ENCODE peak calls at places on chromosomes 7 and 10, in seven cellular contexts. S, K, J, G, B, H and V are unnamed samples.

GRCh38 chr10:129594811-129595210 is 127.8 kb downstream of the MGMT start:
- DNase-seq in S (no peak), H (no peak), B (no peak), J (no peak), G (no peak), K (no peak), V (no peak)

GRCh38 chr7:122676466-122676865 is 22.5 kb downstream of the RNF133 start:
- DNase-seq in K (no peak), S (no peak), H (no peak), G (no peak), B (no peak), J (no peak), V (no peak)

GRCh38 chr10:91410638-91411367 is 659 bp downstream of the HECTD2 start:
- DNase-seq in J (peak), H (peak), S (no peak), K (peak), B (no peak), G (no peak), V (no peak)

GRCh38 chr7:9890092-9890491 is 1083.6 kb upstream of the PHF14 start:
- DNase-seq in G (no peak), H (no peak), J (no peak), B (no peak), K (no peak), S (no peak), V (no peak)

GRCh38 chr10:89604200-89604599 is 40.8 kb downstream of the PANK1 start:
- DNase-seq in G (no peak), J (no peak), S (no peak), K (no peak), H (no peak), B (no peak), V (no peak)

GRCh38 chr7:116952640-116953371 is 495 bp upstream of the ST7 start:
- DNase-seq in J (peak), S (peak), G (peak), K (peak), H (peak), B (peak), V (peak)

GRCh38 chr7:7857143-7857583 is 111.4 kb upstream of the GLCCI1 start:
- DNase-seq in S (no peak), K (no peak), J (no peak), G (no peak), B (no peak), H (no peak), V (no peak)

GRCh38 chr10:123569436-123570010 is 96.6 kb upstream of the GPR26 start:
- DNase-seq in S (no peak), B (no peak), K (no peak), H (no peak), G (no peak), J (no peak), V (no peak)

GRCh38 chr10:22599048-22599561 is 115.3 kb downstream of the PIP4K2A start:
- DNase-seq in J (peak), H (no peak), S (no peak), G (no peak), B (no peak), K (peak), V (no peak)

GRCh38 chr7:94973844-94974243 is 66.5 kb downstream of the PPP1R9A start:
- DNase-seq in H (no peak), S (no peak), J (no peak), K (no peak), G (no peak), B (no peak), V (no peak)

GRCh38 chr7:94971051-94971867 is 63.9 kb downstream of the PPP1R9A start:
- DNase-seq in G (peak), B (no peak), K (no peak), H (no peak), J (no peak), S (no peak), V (peak)

GRCh38 chr7:94972296-94972695 is 64.9 kb downstream of the PPP1R9A start:
- DNase-seq in K (peak), G (peak), H (no peak), B (no peak), J (no peak), S (peak), V (no peak)

GRCh38 chr7:94970085-94970576 is 62.7 kb downstream of the PPP1R9A start:
- DNase-seq in K (no peak), S (no peak), J (no peak), G (no peak), B (no peak), H (no peak), V (no peak)

DNA sequence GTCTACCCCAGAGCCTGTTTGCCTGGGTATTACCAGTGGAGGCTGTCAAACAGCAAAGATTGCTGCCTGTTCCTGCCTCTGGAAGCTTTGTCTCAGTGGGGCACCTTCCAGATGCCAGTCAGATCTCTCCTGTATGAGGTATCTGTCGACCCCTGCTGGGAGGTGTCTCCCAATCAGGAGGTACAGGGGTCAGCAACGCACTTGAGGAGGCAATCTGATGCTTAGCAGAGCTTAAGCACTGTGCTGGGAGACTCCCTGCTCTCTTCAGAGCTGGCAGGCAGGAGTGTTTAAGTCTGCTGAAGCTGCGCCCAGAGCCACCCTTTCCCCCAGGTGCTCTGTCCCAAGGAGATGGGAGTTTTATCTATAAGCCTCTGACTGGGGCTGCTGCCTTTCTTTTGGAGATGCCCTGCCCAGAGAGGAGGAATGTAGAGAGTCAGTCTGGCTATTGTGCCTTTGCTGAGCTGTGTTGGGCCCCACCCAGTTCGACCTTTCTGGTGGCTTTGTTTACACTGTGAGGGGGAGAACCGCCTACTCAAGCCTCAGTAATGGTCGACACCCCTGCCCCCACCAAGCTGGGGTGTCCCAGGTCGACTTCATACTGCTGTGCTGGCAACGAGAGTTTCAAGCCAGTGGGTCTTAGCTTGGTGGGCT is 62.2 kb downstream of the PPP1R9A start:
- DNase-seq in B (no peak), H (peak), K (no peak), G (peak), J (no peak), S (no peak), V (peak)
- H3K4me3 ChIP-seq in B (no peak), H (no peak), K (no peak), G (no peak), J (no peak), S (no peak), V (no peak)

GRCh38 chr10:13270877-13271551 is 28.9 kb downstream of the PHYH start:
- DNase-seq in K (peak), J (peak), B (peak), G (no peak), S (no peak), H (peak), V (no peak)

GRCh38 chr10:13268310-13268709 is 31.6 kb downstream of the PHYH start:
- DNase-seq in B (no peak), J (no peak), K (no peak), G (no peak), S (no peak), H (no peak), V (no peak)

GRCh38 chr10:13268841-13269240 is 31.0 kb downstream of the PHYH start:
- DNase-seq in B (no peak), S (peak), G (no peak), H (peak), J (peak), K (no peak), V (no peak)

GRCh38 chr10:13272164-13272571 is 27.7 kb downstream of the PHYH start:
- DNase-seq in B (peak), J (peak), G (peak), H (peak), S (peak), K (peak), V (no peak)

DNA sequence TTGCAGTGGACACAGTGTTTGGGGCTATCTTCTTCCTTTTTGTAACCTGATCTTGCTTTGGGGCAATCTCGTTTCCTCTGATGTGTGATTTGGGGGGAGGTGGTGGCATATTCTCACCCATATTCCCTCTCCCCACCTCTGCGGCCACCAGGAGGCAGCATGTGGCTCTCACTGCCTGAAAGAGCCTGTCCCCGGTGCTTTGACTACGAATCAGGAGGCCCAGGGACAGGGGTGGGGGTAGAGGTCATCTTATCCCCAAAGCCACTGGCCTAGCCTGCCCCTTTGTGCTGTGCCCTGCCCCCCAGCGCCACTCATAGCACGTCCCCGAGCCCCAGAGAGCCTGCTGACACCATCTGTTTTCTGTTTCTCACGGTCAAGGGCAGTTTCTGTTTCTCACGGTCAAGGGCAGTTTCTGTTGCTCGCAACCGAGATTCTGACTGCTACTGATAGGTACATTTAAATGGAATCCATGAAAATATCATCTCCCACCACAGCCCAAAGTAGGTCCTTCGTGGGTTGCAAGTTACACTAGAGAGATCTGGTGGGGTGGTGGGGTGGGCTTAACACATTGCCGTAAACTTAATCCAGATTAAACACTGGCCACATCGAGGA is 28.2 kb downstream of the PHYH start:
- DNase-seq in S (peak), G (peak), J (peak), H (peak), B (peak), K (peak), V (peak)
- TF ChIP-seq CTCF in S (no peak), G (peak), J (peak), H (peak), B (peak), K (peak), V (peak)

DNA sequence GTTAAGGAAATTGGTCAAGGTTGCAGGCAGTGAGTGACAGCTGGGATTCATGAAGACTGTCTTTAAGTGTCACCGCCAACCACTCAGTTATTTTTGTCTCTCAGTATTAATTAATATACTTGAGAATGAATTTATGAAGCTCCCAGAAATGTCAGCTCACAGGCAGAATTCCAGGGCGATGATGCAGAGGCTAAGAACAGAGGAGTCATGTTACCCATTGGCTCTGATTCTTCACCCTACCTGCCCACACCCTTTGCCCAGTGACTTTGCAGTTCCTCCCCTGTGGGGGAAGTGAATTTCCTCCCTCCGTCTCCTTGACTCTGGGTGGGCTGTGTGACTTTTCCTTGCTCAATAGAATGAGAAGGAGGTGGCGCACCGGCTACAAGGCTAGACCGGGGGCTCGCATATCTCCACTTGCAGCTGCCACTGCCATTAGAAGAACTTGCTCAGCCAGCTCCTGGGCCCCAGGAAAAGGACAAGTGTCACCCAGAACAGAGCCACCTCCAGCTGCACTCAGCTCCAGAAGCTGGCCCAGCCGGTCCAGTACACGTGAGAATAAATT is 157.1 kb upstream of the PRKCQ start:
- DNase-seq in H (no peak), B (no peak), K (peak), S (no peak), G (no peak), J (peak), V (no peak)
- H3K4me3 ChIP-seq in H (no peak), B (no peak), K (no peak), S (no peak), G (no peak), J (no peak), V (no peak)

DNA sequence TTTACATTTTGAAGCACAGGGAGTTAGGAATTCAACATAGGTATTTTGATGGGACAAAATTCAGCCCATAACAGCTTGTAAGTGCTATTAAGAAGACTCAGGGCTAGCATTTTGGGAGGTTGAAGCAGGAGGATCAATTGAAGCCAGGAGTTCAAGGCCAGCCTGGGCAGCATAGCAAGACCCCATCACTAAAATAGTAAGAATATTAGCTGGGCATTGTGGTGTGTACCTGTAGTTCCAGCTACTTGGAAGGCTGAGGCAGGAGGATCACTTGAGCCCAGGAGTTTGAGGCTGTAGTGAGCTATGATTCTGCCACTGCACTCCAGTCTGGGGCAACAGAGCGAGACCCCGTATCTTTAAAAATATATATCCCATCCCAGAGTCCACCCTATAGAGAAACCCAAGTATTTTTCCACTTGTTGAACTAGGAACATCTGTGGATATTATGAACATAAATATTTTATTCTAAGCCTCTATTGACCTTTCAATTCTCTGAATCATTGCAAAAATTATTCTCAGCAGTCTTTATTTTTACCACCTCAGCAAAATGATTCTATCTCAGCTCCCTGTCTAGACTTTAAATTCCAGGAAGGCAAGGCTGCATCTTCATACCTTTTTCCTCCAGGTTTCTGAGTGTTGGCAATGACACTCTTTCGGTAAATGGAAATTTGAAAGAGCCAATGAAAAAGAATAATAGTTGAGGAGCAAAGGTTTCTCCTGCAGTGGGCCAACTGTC is 181.0 kb downstream of the GALNT17 start:
- DNase-seq in J (no peak), K (no peak), H (no peak), G (no peak), S (no peak), B (no peak), V (no peak)
- TF ChIP-seq CTCF in J (no peak), K (no peak), H (no peak), G (no peak), S (no peak), B (no peak), V (no peak)

GRCh38 chr7:2038876-2039728 is 193.6 kb downstream of the MAD1L1 start:
- DNase-seq in H (no peak), K (no peak), S (no peak), B (no peak), J (no peak), G (no peak), V (no peak)

GRCh38 chr7:2037805-2038635 is 194.7 kb downstream of the MAD1L1 start:
- DNase-seq in K (peak), S (peak), J (peak), G (no peak), H (no peak), B (no peak), V (peak)

GRCh38 chr7:2034291-2035201 is 198.2 kb downstream of the MAD1L1 start:
- DNase-seq in B (no peak), J (no peak), G (peak), K (no peak), H (no peak), S (no peak), V (no peak)

GRCh38 chr7:2036786-2037185 is 196.0 kb downstream of the MAD1L1 start:
- DNase-seq in B (no peak), K (no peak), G (no peak), J (no peak), H (no peak), S (no peak), V (no peak)

GRCh38 chr7:2037301-2037804 is 195.4 kb downstream of the MAD1L1 start:
- DNase-seq in S (no peak), J (no peak), G (no peak), H (no peak), B (no peak), K (no peak), V (peak)
- H3K4me3 ChIP-seq in S (peak), J (peak), G (no peak), H (no peak), B (peak), K (no peak), V (no peak)

GRCh38 chr7:45938626-45939302 is 17.7 kb upstream of the IGFBP3 start:
- DNase-seq in B (no peak), K (no peak), H (no peak), J (no peak), G (peak), S (no peak), V (no peak)
- TF ChIP-seq CTCF in B (no peak), K (peak), H (no peak), J (peak), G (peak), S (no peak), V (peak)

GRCh38 chr10:11824376-11824775 is 1.2 kb downstream of the PROSER2 start:
- DNase-seq in S (no peak), B (no peak), G (peak), K (peak), H (no peak), J (peak), V (no peak)
- H3K4me3 ChIP-seq in S (peak), B (peak), G (peak), K (peak), H (peak), J (peak), V (peak)

GRCh38 chr7:17654940-17655339 is 285.4 kb downstream of the SNX13 start:
- DNase-seq in B (no peak), H (no peak), S (no peak), G (no peak), K (no peak), J (no peak), V (no peak)

GRCh38 chr7:17651296-17651695 is 289.0 kb downstream of the SNX13 start:
- DNase-seq in H (no peak), B (no peak), S (no peak), G (no peak), J (no peak), K (no peak), V (no peak)

GRCh38 chr7:17646181-17646956 is 293.9 kb downstream of the SNX13 start:
- DNase-seq in B (no peak), G (no peak), J (peak), H (peak), S (no peak), K (peak), V (no peak)

DNA sequence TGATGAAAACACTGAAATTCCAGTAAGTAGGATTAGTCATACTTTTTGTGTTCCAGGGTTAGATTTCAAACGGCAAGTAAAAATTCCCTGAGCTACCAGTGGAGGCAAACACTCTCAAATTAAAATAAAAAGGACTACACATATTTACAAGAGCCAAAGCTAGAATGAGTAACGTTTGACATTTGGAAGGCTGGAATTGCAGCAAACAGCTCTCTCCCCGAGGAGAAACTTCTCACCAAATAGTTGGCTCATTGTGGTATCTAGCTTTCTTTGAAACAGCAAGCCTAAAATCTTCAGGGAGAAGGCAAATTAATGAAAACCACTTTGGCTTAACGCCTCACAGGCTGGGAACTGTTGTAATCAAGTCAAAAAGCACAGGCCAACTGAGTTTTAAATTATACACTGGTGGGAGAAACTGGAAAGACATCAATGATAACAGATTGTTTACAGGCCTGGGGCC is 288.3 kb downstream of the SNX13 start:
- DNase-seq in H (peak), B (no peak), G (no peak), J (peak), K (peak), S (peak), V (no peak)
- TF ChIP-seq CTCF in H (no peak), B (no peak), G (no peak), J (peak), K (peak), S (peak), V (no peak)

GRCh38 chr7:100400656-100401055 is 27.4 kb downstream of the PILRA start:
- DNase-seq in K (peak), G (peak), B (no peak), H (no peak), S (no peak), J (peak), V (no peak)
- H3K4me3 ChIP-seq in K (no peak), G (no peak), B (no peak), H (no peak), S (no peak), J (no peak), V (no peak)

DNA sequence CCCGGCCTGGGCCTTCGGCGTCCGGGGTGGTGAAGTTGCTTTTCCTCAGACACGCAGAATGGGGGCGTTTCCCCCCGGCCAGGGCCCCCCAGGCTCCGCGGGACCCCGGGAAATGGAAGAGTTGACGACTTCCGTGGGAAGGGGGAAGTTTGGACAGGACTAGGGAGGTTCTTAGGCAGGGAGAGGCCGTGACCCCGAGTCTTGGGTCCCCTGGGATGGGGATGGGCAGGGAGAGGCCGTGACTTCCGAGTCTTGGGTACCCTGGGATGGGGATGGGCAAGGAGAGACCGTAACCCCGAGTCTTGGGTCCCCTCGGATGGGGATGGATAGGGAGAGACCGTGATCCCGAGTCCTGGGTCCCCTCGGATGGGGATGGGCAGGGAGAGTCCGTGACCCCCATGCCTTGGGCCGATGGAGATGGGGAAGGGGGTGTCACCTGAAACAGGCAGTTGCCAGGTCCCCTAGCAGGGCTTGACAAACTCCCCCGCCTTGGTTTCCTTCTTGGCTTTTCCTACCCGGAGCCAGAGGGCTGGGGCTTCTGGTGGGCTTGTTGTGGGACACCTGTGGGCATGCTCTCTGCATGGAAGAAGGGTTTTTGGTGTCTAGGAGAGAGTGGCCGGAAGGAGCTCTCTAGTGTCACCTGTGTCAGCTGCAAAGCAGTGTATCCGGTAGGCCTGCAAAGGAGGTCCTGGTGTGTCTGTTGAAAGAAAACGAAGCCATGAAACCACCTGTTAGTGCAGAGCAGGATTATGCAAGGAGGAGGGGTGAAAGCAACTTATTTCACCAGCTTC is 1.1 kb downstream of the TRRAP start:
- DNase-seq in G (peak), H (peak), B (peak), K (peak), S (peak), J (no peak), V (peak)
- TF ChIP-seq CTCF in G (peak), H (peak), B (peak), K (peak), S (no peak), J (no peak), V (no peak)